ENCODE peak calls at places on chromosomes 11 and 22, in seven cellular contexts. One of them, this sample, is unnamed.

GRCh38 chr22:49392841-49393510 is 434.7 kb downstream of the BRD1 start:
- DNase-seq in MCF 10A: no peak
- DNase-seq in fibroblast of mammary gland: no peak
- DNase-seq in GM12864: no peak
- DNase-seq in foreskin keratinocyte: no peak
- DNase-seq in stomach: no peak
- DNase-seq in heart right ventricle: no peak
- DNase-seq in this sample: no peak

GRCh38 chr11:64694821-64695365 is 28.1 kb downstream of the NRXN2 start:
- DNase-seq in heart right ventricle: no peak
- DNase-seq in GM12864: no peak
- DNase-seq in stomach: no peak
- DNase-seq in foreskin keratinocyte: no peak
- DNase-seq in fibroblast of mammary gland: no peak
- DNase-seq in MCF 10A: no peak
- DNase-seq in this sample: no peak

GRCh38 chr22:29380032-29380781 is 8.2 kb downstream of the AP1B1 start:
- DNase-seq in fibroblast of mammary gland: no peak
- DNase-seq in stomach: no peak
- DNase-seq in GM12864: no peak
- DNase-seq in MCF 10A: peak; percentile 67
- DNase-seq in foreskin keratinocyte: peak; percentile 68
- DNase-seq in heart right ventricle: no peak
- DNase-seq in this sample: no peak

GRCh38 chr11:12893787-12894672 is 115.1 kb upstream of the RASSF10 start:
- DNase-seq in stomach: peak; percentile 69
- DNase-seq in foreskin keratinocyte: peak; percentile 25
- DNase-seq in MCF 10A: peak; percentile 55
- DNase-seq in GM12864: peak; percentile 7
- DNase-seq in fibroblast of mammary gland: peak; percentile 57
- DNase-seq in heart right ventricle: peak; percentile 60
- DNase-seq in this sample: no peak

GRCh38 chr22:40951795-40952602 is 821 bp downstream of the RBX1 start:
- DNase-seq in MCF 10A: no peak
- DNase-seq in GM12864: peak; percentile 7
- DNase-seq in heart right ventricle: no peak
- DNase-seq in stomach: no peak
- DNase-seq in foreskin keratinocyte: peak; percentile 4
- DNase-seq in fibroblast of mammary gland: no peak
- DNase-seq in this sample: no peak

GRCh38 chr22:46875089-46875488 is 112.6 kb downstream of the TBC1D22A start:
- DNase-seq in foreskin keratinocyte: no peak
- DNase-seq in fibroblast of mammary gland: no peak
- DNase-seq in GM12864: no peak
- DNase-seq in stomach: no peak
- DNase-seq in MCF 10A: no peak
- DNase-seq in heart right ventricle: no peak
- DNase-seq in this sample: no peak

GRCh38 chr11:8288166-8288772 is 24.6 kb upstream of the LMO1 start:
- DNase-seq in fibroblast of mammary gland: no peak
- DNase-seq in MCF 10A: no peak
- DNase-seq in stomach: no peak
- DNase-seq in foreskin keratinocyte: no peak
- DNase-seq in heart right ventricle: no peak
- DNase-seq in GM12864: no peak
- DNase-seq in this sample: no peak

GRCh38 chr11:47854667-47855066 is 6.5 kb upstream of the NUP160 start:
- DNase-seq in fibroblast of mammary gland: no peak
- DNase-seq in foreskin keratinocyte: no peak
- DNase-seq in stomach: no peak
- DNase-seq in GM12864: peak; percentile 58
- DNase-seq in MCF 10A: no peak
- DNase-seq in heart right ventricle: no peak
- DNase-seq in this sample: peak; percentile 36

GRCh38 chr22:19066531-19067271 is 55.5 kb downstream of the DGCR2 start:
- DNase-seq in MCF 10A: peak; percentile 62
- DNase-seq in stomach: no peak
- DNase-seq in foreskin keratinocyte: peak; percentile 59
- DNase-seq in fibroblast of mammary gland: peak; percentile 75
- DNase-seq in GM12864: no peak
- DNase-seq in heart right ventricle: no peak
- DNase-seq in this sample: no peak

GRCh38 chr11:60367896-60368295 is 10.4 kb upstream of the MS4A7 start:
- DNase-seq in stomach: no peak
- DNase-seq in fibroblast of mammary gland: no peak
- DNase-seq in foreskin keratinocyte: no peak
- DNase-seq in heart right ventricle: no peak
- DNase-seq in GM12864: no peak
- DNase-seq in MCF 10A: no peak
- DNase-seq in this sample: no peak

GRCh38 chr11:126109941-126110731 is 47.5 kb upstream of the CDON start:
- DNase-seq in heart right ventricle: peak; percentile 43
- DNase-seq in fibroblast of mammary gland: peak; percentile 60
- DNase-seq in stomach: no peak
- DNase-seq in GM12864: no peak
- DNase-seq in foreskin keratinocyte: no peak
- DNase-seq in MCF 10A: no peak
- DNase-seq in this sample: no peak

GRCh38 chr22:27684856-27685255 is 116.7 kb downstream of the MN1 start:
- DNase-seq in fibroblast of mammary gland: no peak
- DNase-seq in stomach: no peak
- DNase-seq in foreskin keratinocyte: no peak
- DNase-seq in heart right ventricle: no peak
- DNase-seq in MCF 10A: no peak
- DNase-seq in GM12864: no peak
- DNase-seq in this sample: no peak

GRCh38 chr11:124738713-124739478 is 846 bp upstream of the NRGN start:
- DNase-seq in fibroblast of mammary gland: no peak
- DNase-seq in heart right ventricle: no peak
- DNase-seq in foreskin keratinocyte: no peak
- DNase-seq in GM12864: no peak
- DNase-seq in stomach: no peak
- DNase-seq in MCF 10A: no peak
- DNase-seq in this sample: no peak

GRCh38 chr11:117950999-117951961 is 22.1 kb upstream of the TMPRSS13 start:
- DNase-seq in fibroblast of mammary gland: no peak
- DNase-seq in MCF 10A: no peak
- DNase-seq in stomach: no peak
- DNase-seq in GM12864: no peak
- DNase-seq in foreskin keratinocyte: no peak
- DNase-seq in heart right ventricle: no peak
- DNase-seq in this sample: peak; percentile 47

GRCh38 chr11:58576792-58577440 is 1.3 kb upstream of the LPXN start:
- DNase-seq in GM12864: no peak
- DNase-seq in stomach: no peak
- DNase-seq in fibroblast of mammary gland: peak; percentile 66
- DNase-seq in foreskin keratinocyte: peak; percentile 16
- DNase-seq in heart right ventricle: no peak
- DNase-seq in MCF 10A: peak; percentile 30
- DNase-seq in this sample: no peak

GRCh38 chr22:21624120-21624879 is 5.5 kb downstream of the YDJC start:
- DNase-seq in MCF 10A: peak; percentile 46
- DNase-seq in fibroblast of mammary gland: peak; percentile 30
- DNase-seq in stomach: no peak
- DNase-seq in foreskin keratinocyte: no peak
- DNase-seq in heart right ventricle: peak; percentile 41
- DNase-seq in GM12864: no peak
- DNase-seq in this sample: no peak

GRCh38 chr22:45208993-45209838 is 31.5 kb downstream of the KIAA0930 start:
- DNase-seq in heart right ventricle: peak; percentile 21
- DNase-seq in foreskin keratinocyte: no peak
- DNase-seq in MCF 10A: peak; percentile 64
- DNase-seq in fibroblast of mammary gland: peak; percentile 93
- DNase-seq in stomach: no peak
- DNase-seq in GM12864: no peak
- DNase-seq in this sample: no peak

GRCh38 chr11:125950696-125951645 is 5.1 kb downstream of the VSIG10L2 start:
- DNase-seq in foreskin keratinocyte: no peak
- DNase-seq in stomach: no peak
- DNase-seq in GM12864: no peak
- DNase-seq in MCF 10A: peak; percentile 36
- DNase-seq in heart right ventricle: peak; percentile 73
- DNase-seq in fibroblast of mammary gland: peak; percentile 85
- DNase-seq in this sample: no peak

GRCh38 chr11:46361283-46362145 is 14.3 kb downstream of the DGKZ start:
- DNase-seq in stomach: no peak
- DNase-seq in foreskin keratinocyte: no peak
- DNase-seq in heart right ventricle: peak; percentile 74
- DNase-seq in fibroblast of mammary gland: peak; percentile 47
- DNase-seq in MCF 10A: no peak
- DNase-seq in GM12864: peak; percentile 48
- DNase-seq in this sample: no peak

GRCh38 chr11:129723146-129723963 is 92.3 kb upstream of the TMEM45B start:
- DNase-seq in MCF 10A: no peak
- DNase-seq in heart right ventricle: no peak
- DNase-seq in foreskin keratinocyte: no peak
- DNase-seq in fibroblast of mammary gland: no peak
- DNase-seq in GM12864: no peak
- DNase-seq in stomach: no peak
- DNase-seq in this sample: no peak

GRCh38 chr11:63564056-63564784 is 1.0 kb upstream of the PLAAT2 start:
- DNase-seq in fibroblast of mammary gland: no peak
- DNase-seq in MCF 10A: no peak
- DNase-seq in GM12864: peak; percentile 84
- DNase-seq in stomach: peak; percentile 48
- DNase-seq in heart right ventricle: no peak
- DNase-seq in foreskin keratinocyte: no peak
- DNase-seq in this sample: no peak

GRCh38 chr11:57497303-57498247 is 17.9 kb downstream of the SLC43A1 start:
- DNase-seq in fibroblast of mammary gland: no peak
- DNase-seq in heart right ventricle: no peak
- DNase-seq in stomach: no peak
- DNase-seq in MCF 10A: no peak
- DNase-seq in GM12864: no peak
- DNase-seq in foreskin keratinocyte: no peak
- DNase-seq in this sample: no peak

DNA sequence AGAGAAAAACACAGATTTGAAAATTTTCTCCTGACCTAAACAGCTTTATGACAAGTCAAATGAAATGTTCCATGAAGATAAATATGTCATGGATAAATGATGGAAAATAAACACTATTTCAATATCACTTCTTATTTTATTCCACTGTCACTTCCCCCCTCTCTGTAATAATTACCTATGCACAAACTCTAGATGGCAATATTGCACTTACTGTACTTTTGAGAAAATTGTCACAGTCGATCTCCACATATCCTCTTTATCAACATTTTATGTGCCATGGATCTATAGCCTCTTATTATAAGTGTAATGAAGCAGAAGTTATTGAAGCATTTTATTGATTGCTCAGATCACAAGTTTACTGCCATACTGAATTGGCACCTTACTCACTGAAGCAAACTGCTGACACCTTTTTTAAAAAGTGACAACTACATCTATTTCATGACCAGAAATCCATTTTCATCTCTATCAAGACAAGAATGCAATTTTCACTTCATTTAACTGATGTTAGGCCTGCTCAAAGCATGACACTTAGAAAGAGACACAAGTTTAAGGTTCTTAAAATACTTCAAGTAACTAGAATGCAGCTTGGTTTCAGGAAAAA is 133.4 kb downstream of the DCDC1 start:
- DNase-seq in heart right ventricle: no peak
- DNase-seq in fibroblast of mammary gland: peak; percentile 9
- DNase-seq in stomach: no peak
- DNase-seq in foreskin keratinocyte: no peak
- DNase-seq in GM12864: no peak
- DNase-seq in MCF 10A: peak; percentile 24
- DNase-seq in this sample: no peak
- TF ChIP-seq CTCF in heart right ventricle: peak; percentile 54
- TF ChIP-seq CTCF in fibroblast of mammary gland: peak; percentile 42
- TF ChIP-seq CTCF in stomach: no peak
- TF ChIP-seq CTCF in foreskin keratinocyte: peak; percentile 66
- TF ChIP-seq CTCF in GM12864: no peak
- TF ChIP-seq CTCF in MCF 10A: peak; percentile 50
- TF ChIP-seq CTCF in this sample: no peak

DNA sequence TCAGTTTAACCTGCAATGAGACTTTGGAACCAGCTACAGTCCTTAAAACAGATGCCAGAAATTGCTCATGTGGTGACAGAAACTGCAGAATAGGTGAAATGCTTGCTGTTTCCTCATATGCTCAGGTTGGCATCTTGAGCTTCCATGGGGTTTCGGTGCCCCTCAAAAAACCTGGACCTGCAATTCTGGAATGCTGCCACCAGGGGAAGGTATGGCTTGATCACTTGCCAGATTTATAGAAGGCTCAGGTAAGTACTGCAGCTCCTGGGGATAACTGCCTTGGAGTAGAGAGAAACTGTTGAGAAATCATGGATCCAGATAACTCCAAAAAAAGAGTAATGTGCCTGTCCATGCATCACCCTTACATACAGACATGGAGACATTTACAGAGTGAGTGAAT is 113.0 kb downstream of the CTTN start:
- DNase-seq in foreskin keratinocyte: no peak
- DNase-seq in MCF 10A: no peak
- DNase-seq in fibroblast of mammary gland: no peak
- DNase-seq in heart right ventricle: no peak
- DNase-seq in GM12864: no peak
- DNase-seq in stomach: no peak
- DNase-seq in this sample: no peak
- TF ChIP-seq CTCF in foreskin keratinocyte: no peak
- TF ChIP-seq CTCF in MCF 10A: no peak
- TF ChIP-seq CTCF in fibroblast of mammary gland: peak; percentile 5
- TF ChIP-seq CTCF in heart right ventricle: no peak
- TF ChIP-seq CTCF in GM12864: peak; percentile 16
- TF ChIP-seq CTCF in stomach: no peak
- TF ChIP-seq CTCF in this sample: no peak

GRCh38 chr11:32448232-32448631 is 12.9 kb upstream of the WT1 start:
- DNase-seq in MCF 10A: peak; percentile 54
- DNase-seq in heart right ventricle: no peak
- DNase-seq in GM12864: no peak
- DNase-seq in stomach: peak; percentile 16
- DNase-seq in fibroblast of mammary gland: peak; percentile 14
- DNase-seq in foreskin keratinocyte: no peak
- DNase-seq in this sample: no peak
- TF ChIP-seq CTCF in MCF 10A: no peak
- TF ChIP-seq CTCF in heart right ventricle: no peak
- TF ChIP-seq CTCF in GM12864: peak; percentile 25
- TF ChIP-seq CTCF in stomach: no peak
- TF ChIP-seq CTCF in fibroblast of mammary gland: peak; percentile 19
- TF ChIP-seq CTCF in foreskin keratinocyte: peak; percentile 11
- TF ChIP-seq CTCF in this sample: no peak

DNA sequence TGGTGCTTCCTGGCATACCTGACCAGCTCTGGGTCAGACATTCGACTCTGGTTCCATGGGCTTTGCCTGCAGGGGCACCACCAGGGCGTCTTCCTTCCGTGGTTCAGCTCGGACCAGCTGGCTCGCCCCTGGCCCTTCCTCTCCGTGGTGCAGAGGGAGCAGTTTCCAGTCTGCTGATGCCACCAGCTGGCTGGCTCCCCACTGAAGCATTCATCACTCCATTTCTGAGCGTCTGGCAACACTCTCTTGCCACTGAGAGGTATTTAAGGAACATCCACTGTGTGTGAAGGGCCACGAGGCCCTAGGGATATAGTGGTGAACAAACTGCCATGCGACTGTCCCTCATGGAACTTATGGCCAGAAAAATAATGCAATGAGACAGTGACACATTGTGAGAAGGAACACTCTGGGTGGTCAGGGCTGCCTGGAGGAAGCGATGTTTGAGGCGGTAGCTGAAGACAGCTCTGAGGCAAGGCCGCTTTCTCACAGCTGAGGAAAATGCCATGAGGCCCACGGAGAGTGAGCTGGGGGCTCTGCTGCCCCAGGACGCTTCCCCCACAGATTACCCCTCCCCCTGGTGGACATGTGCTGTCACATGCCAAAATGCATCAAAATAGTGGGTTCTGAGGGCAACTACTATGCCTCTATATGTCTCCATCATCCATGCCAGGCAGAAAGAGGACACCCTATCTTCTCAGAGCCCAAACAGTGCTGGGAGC is 44.9 kb upstream of the ARFGAP3 start:
- DNase-seq in GM12864: no peak
- DNase-seq in heart right ventricle: peak; percentile 61
- DNase-seq in fibroblast of mammary gland: no peak
- DNase-seq in foreskin keratinocyte: no peak
- DNase-seq in stomach: no peak
- DNase-seq in MCF 10A: no peak
- DNase-seq in this sample: no peak
- TF ChIP-seq CTCF in GM12864: peak; percentile 64
- TF ChIP-seq CTCF in heart right ventricle: peak; percentile 30
- TF ChIP-seq CTCF in fibroblast of mammary gland: peak; percentile 19
- TF ChIP-seq CTCF in foreskin keratinocyte: peak; percentile 39
- TF ChIP-seq CTCF in stomach: no peak
- TF ChIP-seq CTCF in MCF 10A: no peak
- TF ChIP-seq CTCF in this sample: no peak

This sample was measured in activated B cell treated with CpG ODN at 0.5 μM for 24 hours.